ENCODE peak calls at places on chromosomes 2 and 18, in eight cellular contexts. H, R, A, O, Z, C, I and G are unnamed samples. For H3K4me1, the result is how much of the 10 kb centered on the place peaks cover.

GRCh38 chr2:179953359-179953758 is 53.7 kb downstream of the CWC22 start:
- DNase-seq in H (no peak), R (no peak), A (no peak), O (no peak), Z (no peak), C (no peak), I (no peak), G (no peak)

GRCh38 chr2:109174626-109175349 is 45.8 kb downstream of the SH3RF3 start:
- DNase-seq in H (no peak), R (no peak), A (no peak), O (no peak), Z (no peak), C (no peak), I (no peak), G (no peak)

GRCh38 chr2:224971214-224971613 is 71.1 kb downstream of the DOCK10 start:
- DNase-seq in H (no peak), R (peak), A (peak), O (no peak), Z (no peak), C (no peak), I (no peak), G (no peak)

GRCh38 chr18:48839819-48840490 is 110.8 kb downstream of the SMAD7 start:
- DNase-seq in H (no peak), R (no peak), A (no peak), O (peak), Z (no peak), C (no peak), I (no peak), G (no peak)

GRCh38 chr18:10659000-10659399 is 133.2 kb downstream of the NAPG start:
- DNase-seq in H (no peak), R (no peak), A (no peak), O (no peak), Z (no peak), C (no peak), I (no peak), G (no peak)

GRCh38 chr18:44093253-44093652 is 587.4 kb upstream of the SETBP1 start:
- DNase-seq in H (no peak), R (no peak), A (no peak), O (no peak), Z (no peak), C (no peak), I (no peak), G (no peak)

GRCh38 chr2:220785181-220785580 is 786.9 kb downstream of the EPHA4 start:
- DNase-seq in H (no peak), R (no peak), A (no peak), O (no peak), Z (no peak), C (no peak), I (no peak), G (no peak)

GRCh38 chr2:150141241-150142001 is 346.0 kb downstream of the RND3 start:
- DNase-seq in H (no peak), R (no peak), A (no peak), O (no peak), Z (no peak), C (no peak), I (no peak), G (no peak)

GRCh38 chr2:103738108-103738507 is 976.3 kb downstream of the TMEM182 start:
- DNase-seq in H (no peak), R (no peak), A (no peak), O (no peak), Z (no peak), C (no peak), I (no peak), G (no peak)

GRCh38 chr2:109558076-109558882 is 55.5 kb downstream of the SEPTIN10 start:
- DNase-seq in H (no peak), R (peak), A (peak), O (no peak), Z (no peak), C (no peak), I (no peak), G (peak)

GRCh38 chr2:63738019-63738418 is 103.7 kb upstream of the UGP2 start:
- DNase-seq in H (no peak), R (no peak), A (no peak), O (no peak), Z (no peak), C (no peak), I (no peak), G (no peak)

GRCh38 chr2:160377204-160377995 is 116.2 kb downstream of the RBMS1 start:
- DNase-seq in H (no peak), R (peak), A (no peak), O (no peak), Z (no peak), C (no peak), I (no peak), G (no peak)
- H3K4me1 ChIP-seq in H (half or more), R (half or more), A (under half), O (half or more), Z (under half), C (half or more), I (under half), G (under half)

GRCh38 chr18:67628674-67629073 is 112.2 kb upstream of the DSEL start:
- DNase-seq in H (no peak), R (no peak), A (no peak), O (no peak), Z (no peak), C (no peak), I (no peak), G (no peak)

GRCh38 chr18:67636597-67637385 is 120.3 kb upstream of the DSEL start:
- DNase-seq in H (no peak), R (peak), A (no peak), O (no peak), Z (no peak), C (peak), I (no peak), G (no peak)

GRCh38 chr18:67634631-67635338 is 118.3 kb upstream of the DSEL start:
- DNase-seq in H (no peak), R (peak), A (no peak), O (no peak), Z (no peak), C (no peak), I (no peak), G (no peak)

GRCh38 chr18:67639872-67640271 is 123.4 kb upstream of the DSEL start:
- DNase-seq in H (no peak), R (no peak), A (no peak), O (no peak), Z (no peak), C (no peak), I (no peak), G (no peak)

DNA sequence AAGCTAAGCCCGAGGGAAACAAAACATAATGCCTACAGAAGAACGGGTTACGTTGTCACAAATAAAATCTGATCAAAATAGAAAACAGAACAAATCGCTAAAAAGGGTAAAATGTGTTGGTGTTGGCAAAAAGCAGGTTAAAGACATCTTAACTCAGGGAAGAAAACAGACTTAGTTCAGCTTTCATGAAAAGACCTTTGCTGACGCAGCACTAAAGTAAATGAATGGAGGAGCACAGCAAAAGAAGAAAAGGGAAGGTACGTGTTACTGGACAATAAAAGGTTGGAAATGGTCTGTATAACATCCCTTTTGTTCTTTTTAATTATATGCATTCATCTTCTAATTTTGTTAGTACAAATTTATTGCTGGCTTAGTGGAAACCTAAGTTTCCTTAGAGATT is 117.4 kb upstream of the DSEL start:
- DNase-seq in H (no peak), R (no peak), A (no peak), O (no peak), Z (no peak), C (no peak), I (no peak), G (no peak)
- TF ChIP-seq POLR2AphosphoS5 in H (no peak), R (no peak), A (no peak), O (no peak), Z (no peak), C (no peak), I (no peak), G (no peak)

GRCh38 chr2:232545511-232546375 is 4.6 kb downstream of the TIGD1 start:
- DNase-seq in H (peak), R (no peak), A (no peak), O (peak), Z (no peak), C (no peak), I (no peak), G (no peak)
- H3K4me1 ChIP-seq in H (under half), R (under half), A (under half), O (half or more), Z (under half), C (under half), I (under half), G (under half)

GRCh38 chr2:19933351-19933981 is 31.7 kb upstream of the TTC32 start:
- DNase-seq in H (no peak), R (no peak), A (no peak), O (no peak), Z (no peak), C (no peak), I (peak), G (no peak)
- TF ChIP-seq POLR2AphosphoS5 in H (no peak), R (no peak), A (no peak), O (no peak), Z (no peak), C (no peak), I (no peak), G (peak)

DNA sequence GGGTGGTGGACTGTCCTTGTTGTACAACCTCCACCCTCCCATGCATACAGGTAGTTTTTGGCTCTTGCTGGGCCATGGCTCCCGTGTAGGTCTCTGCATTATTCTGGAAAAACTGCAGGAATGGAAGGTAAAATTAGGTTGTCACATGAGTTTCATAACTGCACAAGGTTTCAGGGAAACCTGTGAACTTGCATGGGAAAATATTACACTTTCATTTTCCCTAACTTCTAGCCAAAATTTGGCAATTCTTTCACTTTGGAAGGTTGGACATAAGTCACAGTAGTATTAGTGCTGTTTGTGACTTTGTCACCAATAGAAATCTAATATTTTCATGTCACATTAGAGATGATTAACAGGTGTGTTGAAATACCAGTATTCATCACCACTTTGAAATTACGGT is 118.1 kb upstream of the MGAT5 start:
- DNase-seq in H (no peak), R (no peak), A (no peak), O (no peak), Z (no peak), C (no peak), I (no peak), G (no peak)
- H3K4me1 ChIP-seq in H (under half), R (under half), A (under half), O (half or more), Z (under half), C (under half), I (under half), G (under half)

DNA sequence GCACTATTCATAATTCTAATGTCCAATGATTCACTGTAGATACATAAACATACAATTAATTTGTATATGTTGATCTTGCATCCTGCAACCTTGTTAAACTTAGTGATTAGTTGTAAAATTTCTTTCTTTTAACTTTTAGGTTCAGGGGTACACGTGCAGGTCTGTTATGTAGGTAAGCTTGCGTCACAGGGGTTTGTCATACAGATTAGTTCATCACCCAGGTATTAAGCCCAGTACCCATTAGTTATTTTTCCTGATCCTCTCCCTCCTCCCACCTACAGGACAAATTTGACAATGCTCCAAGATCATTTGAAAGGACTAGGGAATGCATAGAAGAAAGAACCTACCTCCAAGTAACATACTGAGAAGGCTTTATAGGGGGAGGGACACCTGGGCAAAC is 290.1 kb downstream of the SRBD1 start:
- DNase-seq in H (no peak), R (no peak), A (no peak), O (no peak), Z (no peak), C (no peak), I (no peak), G (no peak)
- TF ChIP-seq POLR2AphosphoS5 in H (no peak), R (no peak), A (no peak), O (no peak), Z (no peak), C (no peak), I (no peak), G (no peak)

GRCh38 chr2:18519991-18520604 is 40.4 kb downstream of the RDH14 start:
- DNase-seq in H (no peak), R (no peak), A (no peak), O (no peak), Z (no peak), C (no peak), I (no peak), G (no peak)
- H3K4me1 ChIP-seq in H (under half), R (under half), A (under half), O (under half), Z (under half), C (under half), I (under half), G (under half)